ENCODE peak calls at places on chromosome 16, in nine cellular contexts. D is NAMALWA; W is activated CD4-positive, alpha-beta T cell treated with anti-CD3 and anti-CD28 coated beads, Interleukin-2, amount 50 U/mL, for 48 hours; S is left ventricle myocardium superior; G is Daoy; L is NCI-H774; U is lower leg skin; V is hepatic stellate cell; J is progenitor cell of endocrine pancreas. Q is an unnamed sample.

GRCh38 chr16:86573646-86574508 is 4.5 kb upstream of the FOXL1 start:
- DNase-seq in D (no peak), W (no peak), S (no peak), G (no peak), L (no peak), U (no peak), V (no peak), J (no peak), Q (no peak)

GRCh38 chr16:19884611-19885455 is at the start of gene GPRC5B:
- DNase-seq in D (peak), W (peak), S (peak), G (peak), L (peak), U (peak), V (peak), J (peak), Q (peak)

GRCh38 chr16:3131755-3132377 is 3.0 kb upstream of the ZNF213 start:
- DNase-seq in D (peak), W (peak), S (peak), G (peak), L (no peak), U (no peak), V (no peak), J (no peak), Q (no peak)

GRCh38 chr16:87653234-87653633 is 50.9 kb downstream of the JPH3 start:
- DNase-seq in D (peak), W (no peak), S (no peak), G (no peak), L (no peak), U (no peak), V (peak), J (no peak), Q (no peak)

GRCh38 chr16:30357715-30358576 is 2.8 kb upstream of the CD2BP2 start:
- DNase-seq in D (no peak), W (no peak), S (peak), G (no peak), L (no peak), U (no peak), V (no peak), J (no peak), Q (no peak)

GRCh38 chr16:9330036-9330545 is 238.6 kb downstream of the HAPSTR1 start:
- DNase-seq in D (no peak), W (no peak), S (no peak), G (no peak), L (no peak), U (no peak), V (no peak), J (no peak), Q (no peak)

GRCh38 chr16:88309905-88310259 is 72.9 kb upstream of the ZNF469 start:
- DNase-seq in D (peak), W (peak), S (peak), G (no peak), L (no peak), U (no peak), V (no peak), J (no peak), Q (no peak)

GRCh38 chr16:3542153-3542550 is 35.1 kb downstream of the NLRC3 start:
- DNase-seq in D (no peak), W (no peak), S (no peak), G (no peak), L (no peak), U (no peak), V (no peak), J (no peak), Q (no peak)

GRCh38 chr16:88595921-88596320 is 25.7 kb downstream of the ZC3H18 start:
- DNase-seq in D (no peak), W (no peak), S (no peak), G (no peak), L (no peak), U (no peak), V (no peak), J (no peak), Q (no peak)

GRCh38 chr16:85422374-85423185 is 190.5 kb upstream of the GSE1 start:
- DNase-seq in D (no peak), W (no peak), S (peak), G (no peak), L (no peak), U (peak), V (no peak), J (peak), Q (no peak)

GRCh38 chr16:68273896-68274295 is 9.6 kb downstream of the SLC7A6 start:
- DNase-seq in D (no peak), W (no peak), S (no peak), G (no peak), L (no peak), U (no peak), V (no peak), J (no peak), Q (no peak)

GRCh38 chr16:51431517-51432241 is 280.6 kb upstream of the SALL1 start:
- DNase-seq in D (no peak), W (no peak), S (no peak), G (peak), L (no peak), U (no peak), V (peak), J (no peak), Q (no peak)

GRCh38 chr16:88497561-88498420 is 44.7 kb downstream of the ZFPM1 start:
- DNase-seq in D (no peak), W (no peak), S (no peak), G (no peak), L (no peak), U (no peak), V (no peak), J (no peak), Q (no peak)

GRCh38 chr16:21708533-21709115 is 44.9 kb downstream of the OTOA start:
- DNase-seq in D (peak), W (peak), S (peak), G (peak), L (peak), U (peak), V (peak), J (peak), Q (peak)

GRCh38 chr16:89175280-89176146 is 4.0 kb downstream of the CDH15 start:
- DNase-seq in D (no peak), W (no peak), S (no peak), G (no peak), L (no peak), U (no peak), V (no peak), J (no peak), Q (no peak)

GRCh38 chr16:30570621-30571443 is 682 bp downstream of the ZNF688 start:
- DNase-seq in D (no peak), W (no peak), S (peak), G (peak), L (no peak), U (no peak), V (peak), J (no peak), Q (peak)

GRCh38 chr16:65476556-65476955 is 354.7 kb upstream of the CDH11 start:
- DNase-seq in D (no peak), W (no peak), S (no peak), G (no peak), L (no peak), U (no peak), V (no peak), J (no peak), Q (no peak)

GRCh38 chr16:54746596-54746995 is 184.1 kb upstream of the IRX5 start:
- DNase-seq in D (no peak), W (no peak), S (no peak), G (no peak), L (no peak), U (no peak), V (no peak), J (no peak), Q (no peak)

GRCh38 chr16:49608801-49609200 is 235.2 kb downstream of the C16orf78 start:
- DNase-seq in D (no peak), W (no peak), S (no peak), G (peak), L (no peak), U (peak), V (peak), J (no peak), Q (no peak)

GRCh38 chr16:88770459-88771293 is 14.3 kb downstream of the PIEZO1 start:
- DNase-seq in D (peak), W (no peak), S (peak), G (peak), L (no peak), U (no peak), V (no peak), J (no peak), Q (no peak)

GRCh38 chr16:88591577-88592021 is 21.4 kb downstream of the ZC3H18 start:
- DNase-seq in D (no peak), W (peak), S (peak), G (no peak), L (no peak), U (no peak), V (no peak), J (no peak), Q (no peak)